ENCODE peak calls at places on chromosomes 16 and 17, in seven cellular contexts. E is A549, D is ovary, P is heart left ventricle, Q is upper lobe of right lung, J is right lobe of liver, R is endothelial cell of umbilical vein. C is an unnamed sample.

GRCh38 chr16:55572439-55572838 is 6.0 kb downstream of the CAPNS2 start:
- DNase-seq in P (no peak), D (no peak), R (no peak), E (peak), J (no peak), Q (no peak), C (no peak)

GRCh38 chr16:73275448-73275847 is 227.5 kb upstream of the ZFHX3 start:
- DNase-seq in P (no peak), J (no peak), R (no peak), Q (no peak), D (no peak), E (no peak), C (no peak)

GRCh38 chr17:29155235-29155965 is 24.8 kb downstream of the MYO18A start:
- DNase-seq in D (no peak), J (peak), Q (peak), R (peak), E (peak), P (peak), C (no peak)

GRCh38 chr17:75153854-75154194 is 488 bp downstream of the JPT1 start:
- DNase-seq in D (no peak), P (no peak), E (peak), Q (no peak), R (peak), J (peak), C (no peak)

GRCh38 chr16:11857161-11857560 is 5.8 kb upstream of the RSL1D1 start:
- DNase-seq in Q (no peak), R (no peak), D (no peak), E (no peak), P (no peak), J (no peak), C (no peak)

GRCh38 chr17:67514998-67515397 is 137.9 kb downstream of the PITPNC1 start:
- DNase-seq in D (no peak), R (no peak), Q (no peak), E (no peak), P (no peak), J (no peak), C (peak)

GRCh38 chr16:66703359-66704215 is 7.0 kb upstream of the CMTM4 start:
- DNase-seq in R (no peak), P (no peak), J (no peak), E (no peak), Q (no peak), D (no peak), C (no peak)

GRCh38 chr16:70586731-70587130 is 59.6 kb upstream of the IL34 start:
- DNase-seq in D (no peak), Q (no peak), R (no peak), E (no peak), J (no peak), P (no peak), C (no peak)

GRCh38 chr16:13931845-13932244 is 11.9 kb downstream of the ERCC4 start:
- DNase-seq in R (no peak), Q (no peak), D (no peak), J (no peak), E (no peak), P (no peak), C (no peak)

GRCh38 chr16:76681296-76681695 is 404.1 kb downstream of the CNTNAP4 start:
- DNase-seq in D (no peak), P (no peak), R (no peak), J (no peak), E (no peak), Q (no peak), C (no peak)

GRCh38 chr17:33941744-33942143 is 313.3 kb upstream of the CCL2 start:
- DNase-seq in D (no peak), R (no peak), P (no peak), Q (no peak), E (no peak), J (no peak), C (no peak)

GRCh38 chr17:36092228-36092627 is 2.3 kb upstream of the CCL3 start:
- DNase-seq in P (no peak), J (no peak), D (no peak), E (no peak), Q (no peak), R (no peak), C (no peak)

GRCh38 chr16:11334831-11335404 is 10.3 kb upstream of the RMI2 start:
- DNase-seq in P (no peak), E (peak), J (no peak), R (no peak), D (no peak), Q (no peak), C (no peak)

GRCh38 chr17:21524211-21524591 is 148.0 kb downstream of the KCNJ12 start:
- DNase-seq in E (no peak), D (no peak), P (no peak), J (no peak), Q (no peak), R (no peak), C (peak)

GRCh38 chr16:50809561-50809960 is 67.7 kb downstream of the CYLD start:
- DNase-seq in D (no peak), P (no peak), R (no peak), Q (no peak), E (no peak), J (no peak), C (no peak)

GRCh38 chr17:67718325-67718941 is 697 bp downstream of the NOL11 start:
- DNase-seq in Q (no peak), E (peak), J (no peak), P (no peak), D (no peak), R (no peak), C (peak)

GRCh38 chr17:5049314-5049819 is 14.1 kb upstream of the SLC52A1 start:
- DNase-seq in J (no peak), P (no peak), Q (no peak), E (no peak), R (peak), D (no peak), C (no peak)

GRCh38 chr17:81418710-81419332 is 23.6 kb downstream of the BAHCC1 start:
- DNase-seq in R (no peak), D (no peak), P (no peak), Q (no peak), J (no peak), E (peak), C (no peak)

GRCh38 chr17:20066253-20066652 is 57.1 kb downstream of the SPECC1 start:
- DNase-seq in E (peak), P (peak), J (no peak), R (no peak), D (peak), Q (no peak), C (no peak)

GRCh38 chr17:72305472-72305871 is 184.7 kb downstream of the SOX9 start:
- DNase-seq in J (no peak), P (no peak), D (no peak), R (no peak), Q (no peak), E (no peak), C (no peak)

GRCh38 chr16:2980227-2981176 is at the start of gene PKMYT1:
- DNase-seq in Q (peak), J (peak), E (peak), P (peak), R (peak), D (peak), C (peak)

GRCh38 chr17:65515959-65516948 is 45.2 kb downstream of the AXIN2 start:
- DNase-seq in P (no peak), R (no peak), Q (no peak), D (no peak), J (peak), E (no peak), C (no peak)

GRCh38 chr17:50380369-50381259 is 7.6 kb downstream of the EME1 start:
- DNase-seq in Q (no peak), E (no peak), J (no peak), R (no peak), P (no peak), D (no peak), C (no peak)

GRCh38 chr17:63961355-63962207 is 11.1 kb downstream of the SCN4A start:
- DNase-seq in P (peak), R (peak), J (peak), D (peak), E (peak), Q (peak), C (peak)

GRCh38 chr17:75430159-75430748 is 24.8 kb upstream of the GRB2 start:
- DNase-seq in R (no peak), J (no peak), D (no peak), E (peak), P (no peak), Q (no peak), C (no peak)

GRCh38 chr17:59542960-59543635 is 22.3 kb upstream of the DHX40 start:
- DNase-seq in J (no peak), E (no peak), P (no peak), D (no peak), R (no peak), Q (no peak), C (no peak)

GRCh38 chr17:40535924-40536717 is 29.2 kb downstream of the CCR7 start:
- DNase-seq in E (no peak), D (peak), R (peak), P (peak), Q (peak), J (no peak), C (no peak)

GRCh38 chr17:15279011-15279477 is 13.9 kb upstream of the PMP22 start:
- DNase-seq in J (no peak), P (no peak), R (peak), D (no peak), Q (no peak), E (peak), C (no peak)

GRCh38 chr17:47982645-47983440 is 11.9 kb downstream of the CDK5RAP3 start:
- DNase-seq in E (no peak), D (no peak), P (no peak), J (no peak), Q (no peak), R (peak), C (no peak)
- H3K27ac ChIP-seq in E (no peak), D (no peak), P (no peak), J (no peak), Q (no peak), R (no peak), C (no peak)

DNA sequence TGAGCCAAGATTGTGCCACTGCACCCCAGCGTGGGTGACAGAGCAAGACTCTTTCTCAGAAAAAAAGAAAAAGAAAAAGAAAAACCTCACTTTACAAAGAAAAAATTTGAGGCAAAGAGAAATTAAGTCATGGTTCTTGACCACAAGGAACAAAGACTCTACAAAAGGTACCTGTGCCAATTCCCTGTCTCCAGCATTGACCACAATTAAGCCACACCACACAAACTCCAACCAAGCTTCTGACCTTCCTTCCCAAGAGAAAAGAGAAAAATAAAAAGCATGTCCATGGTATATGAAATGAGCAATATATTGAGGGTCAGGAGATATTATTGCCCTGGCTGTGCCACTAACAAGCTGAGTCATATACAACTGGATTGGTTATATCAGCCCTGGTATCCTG is 146.3 kb upstream of the NOG start:
- DNase-seq in Q (no peak), P (no peak), D (no peak), E (no peak), R (no peak), J (no peak), C (no peak)
- TF ChIP-seq CTCF in Q (no peak), P (no peak), D (no peak), E (no peak), R (no peak), J (no peak), C (no peak)

GRCh38 chr16:4309833-4310266 is 6.0 kb upstream of the GLIS2 start:
- DNase-seq in J (no peak), D (peak), R (peak), E (peak), Q (peak), P (peak), C (no peak)

GRCh38 chr16:4309102-4309832 is 6.6 kb upstream of the GLIS2 start:
- DNase-seq in E (no peak), P (no peak), D (no peak), Q (no peak), J (no peak), R (no peak), C (no peak)

GRCh38 chr16:4303973-4304372 is 11.9 kb upstream of the GLIS2 start:
- DNase-seq in R (no peak), E (no peak), Q (no peak), D (no peak), P (no peak), J (no peak), C (no peak)

GRCh38 chr16:4307215-4308037 is 8.4 kb upstream of the GLIS2 start:
- DNase-seq in Q (peak), J (peak), P (peak), R (peak), E (peak), D (peak), C (peak)

GRCh38 chr16:4306439-4307214 is 9.2 kb upstream of the GLIS2 start:
- DNase-seq in R (no peak), J (no peak), P (no peak), D (no peak), E (no peak), Q (no peak), C (no peak)
- H3K4me3 ChIP-seq in R (no peak), J (peak), P (peak), D (peak), E (peak), Q (peak), C (peak)

DNA sequence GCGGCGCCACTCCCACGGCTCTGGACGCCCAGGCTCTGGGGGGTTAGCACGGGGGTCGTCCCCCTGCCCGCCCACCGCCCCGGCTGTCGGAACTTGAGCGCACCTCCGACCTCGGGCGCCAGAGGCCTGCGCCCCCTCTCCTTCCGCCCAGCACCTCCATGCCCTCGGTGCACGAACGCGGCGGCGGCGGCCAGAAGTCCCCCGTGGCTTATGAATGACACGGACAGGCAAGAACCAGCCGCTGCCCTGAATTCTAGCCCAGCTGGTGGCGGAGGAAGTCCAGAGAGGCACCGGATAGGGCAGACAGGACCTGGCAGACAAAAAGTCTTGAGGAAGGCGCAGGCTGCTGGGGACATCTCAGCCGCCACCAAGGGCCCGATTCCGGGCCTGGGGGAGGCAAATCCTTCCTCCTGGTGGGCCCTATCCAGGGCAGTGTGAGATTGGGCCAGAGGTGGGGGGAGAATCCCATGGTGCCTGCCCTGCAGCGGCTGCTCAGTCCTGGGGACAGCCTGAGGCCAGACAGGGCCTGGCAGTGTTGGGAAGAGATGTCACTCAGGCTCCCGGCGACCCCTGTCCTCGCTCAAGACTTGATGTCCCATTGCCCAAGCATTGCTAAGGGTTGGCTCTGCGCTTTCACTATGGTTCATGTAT is 897 bp upstream of the CYGB start:
- DNase-seq in J (no peak), D (peak), Q (peak), E (no peak), P (no peak), R (no peak), C (peak)
- H3K27ac ChIP-seq in J (no peak), D (no peak), Q (peak), E (peak), P (peak), R (no peak), C (peak)

DNA sequence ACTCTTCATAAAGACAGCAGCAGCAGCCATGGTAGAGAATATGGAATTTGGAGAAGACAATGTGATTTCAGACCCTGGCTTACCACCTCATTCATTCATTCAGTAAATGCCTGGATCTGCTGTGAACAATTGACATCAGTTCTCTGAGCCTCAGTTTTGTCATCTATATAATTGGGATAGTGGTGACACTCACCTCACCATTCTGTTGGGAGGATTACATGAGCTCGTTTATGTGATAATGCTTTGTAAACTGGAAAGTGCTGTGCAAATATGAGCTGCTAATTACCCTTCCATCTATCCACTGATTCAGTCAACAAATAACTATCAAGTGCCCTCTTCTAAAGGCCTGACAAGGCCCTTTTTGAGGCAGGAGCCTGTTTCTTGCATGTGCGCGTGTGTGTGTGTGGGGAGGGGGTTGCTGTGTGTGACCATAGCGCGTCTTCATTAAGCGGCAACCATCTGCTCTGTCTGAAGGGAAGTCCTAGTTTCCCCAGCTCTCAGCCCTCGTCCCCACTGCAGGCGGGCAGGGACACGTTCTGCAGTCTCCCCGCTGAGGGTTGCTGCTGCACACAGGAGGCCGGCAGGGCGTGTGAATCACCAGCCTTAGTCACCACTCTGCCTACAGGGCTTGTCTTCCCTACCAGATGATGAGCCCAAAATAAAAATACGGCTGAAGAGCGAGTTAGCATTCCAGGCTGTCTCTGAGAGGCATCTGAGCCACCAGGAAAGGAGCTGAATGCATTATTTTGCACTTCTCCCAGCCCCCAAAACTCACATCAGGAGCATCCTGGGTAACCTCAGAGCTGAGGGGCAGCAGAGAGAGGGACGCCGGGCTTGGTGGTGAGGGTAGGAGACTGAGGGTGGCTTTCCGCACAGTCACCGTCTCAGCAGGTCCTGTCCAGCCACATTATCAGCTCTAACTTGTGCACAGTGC is 19.9 kb downstream of the ARL4D start:
- DNase-seq in Q (no peak), E (peak), J (no peak), R (no peak), P (peak), D (peak), C (peak)
- TF ChIP-seq CTCF in Q (no peak), E (peak), J (no peak), R (no peak), P (no peak), D (no peak), C (no peak)

C was measured in coronary artery.